ENCODE peak calls at places on chromosomes 2 and 18, in four cellular contexts. D, J, B and W are unnamed samples.

GRCh38 chr2:42813773-42814172 is 21.4 kb upstream of the HAAO start:
- DNase-seq in D (no peak), J (no peak), B (no peak), W (no peak)

GRCh38 chr18:48002933-48003365 is 72.5 kb upstream of the SMAD2 start:
- DNase-seq in D (peak), J (peak), B (no peak), W (peak)

GRCh38 chr18:76487076-76487475 is 8.0 kb downstream of the ZNF516 start:
- DNase-seq in J (no peak), B (no peak), D (no peak), W (no peak)

GRCh38 chr2:240586198-240586918 is at the start of gene CAPN10:
- DNase-seq in J (peak), D (peak), B (peak), W (peak)

GRCh38 chr2:36486546-36487044 is 111.4 kb downstream of the FEZ2 start:
- DNase-seq in D (peak), J (peak), B (no peak), W (peak)

GRCh38 chr2:88737385-88737784 is 45.9 kb downstream of the RPIA start:
- DNase-seq in B (no peak), J (peak), D (peak), W (no peak)

GRCh38 chr2:197378494-197378972 is 56.3 kb downstream of the SF3B1 start:
- DNase-seq in J (peak), B (no peak), D (peak), W (peak)

GRCh38 chr2:72036595-72036994 is 111.1 kb downstream of the CYP26B1 start:
- DNase-seq in B (no peak), D (no peak), J (no peak), W (no peak)

GRCh38 chr2:150938586-150938985 is 323.1 kb downstream of the RBM43 start:
- DNase-seq in B (no peak), D (peak), J (no peak), W (no peak)

GRCh38 chr18:74498712-74499629 is 2.8 kb downstream of the CNDP2 start:
- DNase-seq in D (peak), B (peak), J (peak), W (no peak)

GRCh38 chr2:109446531-109447131 is 167.1 kb downstream of the SEPTIN10 start:
- DNase-seq in J (no peak), B (peak), D (no peak), W (no peak)

GRCh38 chr2:54239427-54239826 is 16.6 kb downstream of the TSPYL6 start:
- DNase-seq in B (no peak), D (peak), J (no peak), W (no peak)

GRCh38 chr2:42961948-42962347 is 169.6 kb upstream of the HAAO start:
- DNase-seq in B (no peak), D (no peak), J (no peak), W (no peak)

GRCh38 chr2:120367649-120368048 is 21.7 kb downstream of the INHBB start:
- DNase-seq in B (no peak), J (no peak), D (no peak), W (no peak)

GRCh38 chr18:68429809-68430208 is 285.1 kb downstream of the TMX3 start:
- DNase-seq in D (peak), J (peak), B (no peak), W (peak)

GRCh38 chr2:19845323-19845920 is 56.4 kb downstream of the TTC32 start:
- DNase-seq in B (no peak), J (no peak), D (no peak), W (no peak)

GRCh38 chr2:184611221-184612085 is 13.1 kb downstream of the ZNF804A start:
- DNase-seq in D (peak), B (no peak), J (peak), W (no peak)

GRCh38 chr18:48228841-48229240 is 180.3 kb downstream of the ZBTB7C start:
- DNase-seq in J (no peak), D (no peak), B (peak), W (no peak)

GRCh38 chr2:225735844-225736243 is 336.3 kb downstream of the NYAP2 start:
- DNase-seq in J (peak), D (peak), B (no peak), W (peak)

GRCh38 chr18:2627821-2628276 is 27.7 kb upstream of the SMCHD1 start:
- DNase-seq in D (peak), B (no peak), J (peak), W (peak)

GRCh38 chr2:75964646-75965045 is 253.9 kb upstream of the GCFC2 start:
- DNase-seq in B (no peak), J (no peak), D (no peak), W (no peak)

GRCh38 chr2:96085541-96086355 is 30.6 kb downstream of the ADRA2B start:
- DNase-seq in B (no peak), J (no peak), D (no peak), W (no peak)

GRCh38 chr2:106562826-106563594 is 75.8 kb downstream of the CD8B2 start:
- DNase-seq in J (no peak), B (no peak), D (peak), W (no peak)

GRCh38 chr2:197108758-197109157 is 182.3 kb upstream of the PGAP1 start:
- DNase-seq in J (no peak), B (peak), D (peak), W (no peak)

GRCh38 chr2:186459009-186459408 is 27.1 kb upstream of the ZC3H15 start:
- DNase-seq in B (no peak), D (peak), J (peak), W (no peak)